ENCODE peak calls at places on chromosomes 2 and 18, in eight cellular contexts. One of them, this sample, is unnamed.

GRCh38 chr2:149825473-149825872 is 237.9 kb upstream of the MMADHC start:
- DNase-seq in thoracic aorta: no peak
- DNase-seq in heart right ventricle: no peak
- DNase-seq in fibroblast of lung: no peak
- DNase-seq in A549: no peak
- DNase-seq in keratinocyte: no peak
- DNase-seq in cardiac muscle cell: no peak
- DNase-seq in trophoblast cell: no peak
- DNase-seq in this sample: no peak

GRCh38 chr18:74604774-74605173 is 7.1 kb downstream of the ZNF407 start:
- DNase-seq in thoracic aorta: no peak
- DNase-seq in heart right ventricle: no peak
- DNase-seq in fibroblast of lung: peak; percentile 69
- DNase-seq in A549: no peak
- DNase-seq in keratinocyte: no peak
- DNase-seq in cardiac muscle cell: peak; percentile 24
- DNase-seq in trophoblast cell: no peak
- DNase-seq in this sample: no peak

GRCh38 chr2:118310016-118310877 is 222.0 kb downstream of the INSIG2 start:
- DNase-seq in thoracic aorta: no peak
- DNase-seq in heart right ventricle: peak; percentile 13
- DNase-seq in fibroblast of lung: peak; percentile 58
- DNase-seq in A549: no peak
- DNase-seq in keratinocyte: no peak
- DNase-seq in cardiac muscle cell: peak; percentile 56
- DNase-seq in trophoblast cell: no peak
- DNase-seq in this sample: no peak

GRCh38 chr2:31935370-31935769 is 75.4 kb downstream of the MEMO1 start:
- DNase-seq in thoracic aorta: no peak
- DNase-seq in heart right ventricle: no peak
- DNase-seq in fibroblast of lung: no peak
- DNase-seq in A549: no peak
- DNase-seq in keratinocyte: no peak
- DNase-seq in cardiac muscle cell: no peak
- DNase-seq in trophoblast cell: no peak
- DNase-seq in this sample: no peak

GRCh38 chr18:68438983-68439382 is 275.9 kb downstream of the TMX3 start:
- DNase-seq in thoracic aorta: no peak
- DNase-seq in heart right ventricle: no peak
- DNase-seq in fibroblast of lung: peak; percentile 75
- DNase-seq in A549: no peak
- DNase-seq in keratinocyte: no peak
- DNase-seq in cardiac muscle cell: peak; percentile 58
- DNase-seq in trophoblast cell: peak; percentile 60
- DNase-seq in this sample: no peak

GRCh38 chr2:230921806-230922595 is 3.0 kb downstream of the GPR55 start:
- DNase-seq in thoracic aorta: no peak
- DNase-seq in heart right ventricle: no peak
- DNase-seq in fibroblast of lung: peak; percentile 15
- DNase-seq in A549: no peak
- DNase-seq in keratinocyte: no peak
- DNase-seq in cardiac muscle cell: no peak
- DNase-seq in trophoblast cell: no peak
- DNase-seq in this sample: no peak

GRCh38 chr2:206920936-206921335 is 18.4 kb upstream of the CPO start:
- DNase-seq in thoracic aorta: no peak
- DNase-seq in heart right ventricle: no peak
- DNase-seq in fibroblast of lung: no peak
- DNase-seq in A549: no peak
- DNase-seq in keratinocyte: no peak
- DNase-seq in cardiac muscle cell: no peak
- DNase-seq in trophoblast cell: no peak
- DNase-seq in this sample: no peak

GRCh38 chr2:14776216-14776615 is 143.7 kb downstream of the LRATD1 start:
- DNase-seq in thoracic aorta: no peak
- DNase-seq in heart right ventricle: no peak
- DNase-seq in fibroblast of lung: no peak
- DNase-seq in A549: no peak
- DNase-seq in keratinocyte: no peak
- DNase-seq in cardiac muscle cell: no peak
- DNase-seq in trophoblast cell: peak; percentile 22
- DNase-seq in this sample: no peak

GRCh38 chr2:2645162-2645855 is 314.2 kb upstream of the MYT1L start:
- DNase-seq in thoracic aorta: no peak
- DNase-seq in heart right ventricle: no peak
- DNase-seq in fibroblast of lung: no peak
- DNase-seq in A549: no peak
- DNase-seq in keratinocyte: no peak
- DNase-seq in cardiac muscle cell: no peak
- DNase-seq in trophoblast cell: no peak
- DNase-seq in this sample: no peak

GRCh38 chr18:33440011-33440383 is 524 bp downstream of the CCDC178 start:
- DNase-seq in thoracic aorta: no peak
- DNase-seq in heart right ventricle: peak; percentile 21
- DNase-seq in fibroblast of lung: peak; percentile 76
- DNase-seq in A549: peak; percentile 3
- DNase-seq in keratinocyte: no peak
- DNase-seq in cardiac muscle cell: peak; percentile 64
- DNase-seq in trophoblast cell: no peak
- DNase-seq in this sample: peak; percentile 69

GRCh38 chr2:144370937-144371584 is 148.9 kb downstream of the ZEB2 start:
- DNase-seq in thoracic aorta: no peak
- DNase-seq in heart right ventricle: no peak
- DNase-seq in fibroblast of lung: peak; percentile 87
- DNase-seq in A549: no peak
- DNase-seq in keratinocyte: no peak
- DNase-seq in cardiac muscle cell: peak; percentile 78
- DNase-seq in trophoblast cell: no peak
- DNase-seq in this sample: no peak

GRCh38 chr2:134818321-134818720 is 20.1 kb upstream of the ACMSD start:
- DNase-seq in thoracic aorta: no peak
- DNase-seq in heart right ventricle: no peak
- DNase-seq in fibroblast of lung: peak; percentile 73
- DNase-seq in A549: no peak
- DNase-seq in keratinocyte: peak; percentile 73
- DNase-seq in cardiac muscle cell: no peak
- DNase-seq in trophoblast cell: peak; percentile 48
- DNase-seq in this sample: peak; percentile 13

GRCh38 chr2:120442923-120443571 is 97.1 kb downstream of the INHBB start:
- DNase-seq in thoracic aorta: no peak
- DNase-seq in heart right ventricle: no peak
- DNase-seq in fibroblast of lung: no peak
- DNase-seq in A549: no peak
- DNase-seq in keratinocyte: peak; percentile 42
- DNase-seq in cardiac muscle cell: peak; percentile 20
- DNase-seq in trophoblast cell: peak; percentile 87
- DNase-seq in this sample: peak; percentile 85

GRCh38 chr18:58769321-58769720 is 95.4 kb upstream of the ZNF532 start:
- DNase-seq in thoracic aorta: no peak
- DNase-seq in heart right ventricle: no peak
- DNase-seq in fibroblast of lung: no peak
- DNase-seq in A549: no peak
- DNase-seq in keratinocyte: no peak
- DNase-seq in cardiac muscle cell: no peak
- DNase-seq in trophoblast cell: no peak
- DNase-seq in this sample: no peak

GRCh38 chr2:222318026-222318711 is 19.4 kb upstream of the PAX3 start:
- DNase-seq in thoracic aorta: no peak
- DNase-seq in heart right ventricle: peak; percentile 49
- DNase-seq in fibroblast of lung: peak; percentile 66
- DNase-seq in A549: peak; percentile 57
- DNase-seq in keratinocyte: no peak
- DNase-seq in cardiac muscle cell: peak; percentile 83
- DNase-seq in trophoblast cell: peak; percentile 88
- DNase-seq in this sample: peak; percentile 66

GRCh38 chr2:28233070-28233718 is 159.5 kb upstream of the FOSL2 start:
- DNase-seq in thoracic aorta: no peak
- DNase-seq in heart right ventricle: no peak
- DNase-seq in fibroblast of lung: peak; percentile 59
- DNase-seq in A549: peak; percentile 55
- DNase-seq in keratinocyte: no peak
- DNase-seq in cardiac muscle cell: peak; percentile 31
- DNase-seq in trophoblast cell: no peak
- DNase-seq in this sample: no peak

GRCh38 chr2:46716806-46717732 is 198.5 kb downstream of the MCFD2 start:
- DNase-seq in thoracic aorta: no peak
- DNase-seq in heart right ventricle: no peak
- DNase-seq in fibroblast of lung: peak; percentile 45
- DNase-seq in A549: no peak
- DNase-seq in keratinocyte: no peak
- DNase-seq in cardiac muscle cell: no peak
- DNase-seq in trophoblast cell: no peak
- DNase-seq in this sample: no peak

DNA sequence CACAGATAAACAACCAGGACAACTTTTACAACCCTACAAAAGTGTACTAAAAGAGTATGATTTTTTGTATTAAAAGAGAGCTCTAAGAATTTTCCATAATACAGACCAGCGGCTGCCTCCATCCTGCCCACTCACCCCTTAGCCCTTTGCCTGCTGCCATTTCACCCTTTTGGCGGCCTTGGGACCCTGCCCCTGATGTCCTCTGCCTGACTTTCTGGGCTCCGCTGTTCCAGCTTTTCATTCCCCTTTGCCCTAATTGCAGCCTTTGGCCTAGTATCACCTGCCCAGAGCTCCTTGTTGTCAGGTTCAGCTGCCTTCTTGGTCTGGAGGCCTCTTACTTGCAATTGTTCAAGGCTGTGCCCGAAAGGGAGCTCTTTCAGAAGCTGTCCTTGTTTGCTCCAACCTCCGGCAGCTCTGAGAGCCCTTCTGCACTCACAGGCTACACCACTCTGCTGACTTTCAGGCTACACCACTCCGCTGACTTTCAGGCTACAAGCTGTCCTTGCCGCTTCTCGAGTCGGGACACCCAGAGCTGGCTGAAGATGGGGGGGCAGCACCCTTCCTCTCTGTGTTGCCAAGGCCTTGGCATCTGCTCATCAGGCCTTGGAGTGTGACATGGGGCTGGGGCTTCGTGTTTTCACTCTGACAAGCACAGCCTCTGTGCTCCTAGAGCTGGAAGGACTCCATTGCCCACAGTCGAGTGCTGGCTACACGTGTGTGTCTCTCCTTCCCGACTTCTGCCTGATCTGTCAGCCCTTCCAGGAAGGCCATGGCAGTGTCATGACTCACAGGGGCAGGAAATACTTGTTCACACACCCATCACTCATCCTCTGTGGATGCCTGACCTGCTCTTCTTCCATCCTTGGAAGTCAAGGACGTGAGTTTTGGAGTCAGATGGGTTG is 43.1 kb upstream of the HDAC4 start:
- DNase-seq in thoracic aorta: no peak
- DNase-seq in heart right ventricle: no peak
- DNase-seq in fibroblast of lung: peak; percentile 73
- DNase-seq in A549: peak; percentile 15
- DNase-seq in keratinocyte: peak; percentile 53
- DNase-seq in cardiac muscle cell: peak; percentile 34
- DNase-seq in trophoblast cell: peak; percentile 16
- DNase-seq in this sample: no peak
- H3K27ac ChIP-seq in thoracic aorta: no peak overlapping the region
- H3K27ac ChIP-seq in heart right ventricle: no peak overlapping the region
- H3K27ac ChIP-seq in fibroblast of lung: no peak overlapping the region
- H3K27ac ChIP-seq in A549: no peak overlapping the region
- H3K27ac ChIP-seq in keratinocyte: peak overlapping the region; percentile 42
- H3K27ac ChIP-seq in cardiac muscle cell: no peak overlapping the region
- H3K27ac ChIP-seq in trophoblast cell: no peak overlapping the region
- H3K27ac ChIP-seq in this sample: no peak overlapping the region

GRCh38 chr2:233489143-233489542 is 77.4 kb downstream of the USP40 start:
- DNase-seq in thoracic aorta: no peak
- DNase-seq in heart right ventricle: no peak
- DNase-seq in fibroblast of lung: no peak
- DNase-seq in A549: no peak
- DNase-seq in keratinocyte: no peak
- DNase-seq in cardiac muscle cell: no peak
- DNase-seq in trophoblast cell: peak; percentile 56
- DNase-seq in this sample: no peak

GRCh38 chr2:233486357-233486756 is 80.2 kb downstream of the USP40 start:
- DNase-seq in thoracic aorta: no peak
- DNase-seq in heart right ventricle: no peak
- DNase-seq in fibroblast of lung: peak; percentile 13
- DNase-seq in A549: no peak
- DNase-seq in keratinocyte: no peak
- DNase-seq in cardiac muscle cell: no peak
- DNase-seq in trophoblast cell: no peak
- DNase-seq in this sample: no peak

GRCh38 chr2:233485726-233486125 is 80.9 kb downstream of the USP40 start:
- DNase-seq in thoracic aorta: no peak
- DNase-seq in heart right ventricle: no peak
- DNase-seq in fibroblast of lung: no peak
- DNase-seq in A549: no peak
- DNase-seq in keratinocyte: no peak
- DNase-seq in cardiac muscle cell: no peak
- DNase-seq in trophoblast cell: no peak
- DNase-seq in this sample: no peak

GRCh38 chr2:233487748-233488345 is 78.7 kb downstream of the USP40 start:
- DNase-seq in thoracic aorta: no peak
- DNase-seq in heart right ventricle: no peak
- DNase-seq in fibroblast of lung: peak; percentile 62
- DNase-seq in A549: peak; percentile 33
- DNase-seq in keratinocyte: no peak
- DNase-seq in cardiac muscle cell: no peak
- DNase-seq in trophoblast cell: no peak
- DNase-seq in this sample: no peak

GRCh38 chr2:233486778-233487552 is 79.6 kb downstream of the USP40 start:
- DNase-seq in thoracic aorta: no peak
- DNase-seq in heart right ventricle: no peak
- DNase-seq in fibroblast of lung: peak; percentile 97
- DNase-seq in A549: peak; percentile 70
- DNase-seq in keratinocyte: no peak
- DNase-seq in cardiac muscle cell: peak; percentile 62
- DNase-seq in trophoblast cell: peak; percentile 53
- DNase-seq in this sample: no peak
- H3K27ac ChIP-seq in thoracic aorta: peak overlapping the region; percentile 89
- H3K27ac ChIP-seq in heart right ventricle: peak overlapping the region; percentile 10
- H3K27ac ChIP-seq in fibroblast of lung: peak overlapping the region; percentile 42
- H3K27ac ChIP-seq in A549: peak overlapping the region; percentile 98
- H3K27ac ChIP-seq in keratinocyte: peak overlapping the region; percentile 96
- H3K27ac ChIP-seq in cardiac muscle cell: no peak overlapping the region
- H3K27ac ChIP-seq in trophoblast cell: peak overlapping the region; percentile 41
- H3K27ac ChIP-seq in this sample: no peak overlapping the region

GRCh38 chr2:203678971-203679370 is 27.5 kb upstream of the CD28 start:
- DNase-seq in thoracic aorta: no peak
- DNase-seq in heart right ventricle: no peak
- DNase-seq in fibroblast of lung: peak; percentile 77
- DNase-seq in A549: no peak
- DNase-seq in keratinocyte: no peak
- DNase-seq in cardiac muscle cell: no peak
- DNase-seq in trophoblast cell: peak; percentile 64
- DNase-seq in this sample: no peak
- H3K27ac ChIP-seq in thoracic aorta: no peak overlapping the region
- H3K27ac ChIP-seq in heart right ventricle: no peak overlapping the region
- H3K27ac ChIP-seq in fibroblast of lung: no peak overlapping the region
- H3K27ac ChIP-seq in A549: no peak overlapping the region
- H3K27ac ChIP-seq in keratinocyte: no peak overlapping the region
- H3K27ac ChIP-seq in cardiac muscle cell: no peak overlapping the region
- H3K27ac ChIP-seq in trophoblast cell: no peak overlapping the region
- H3K27ac ChIP-seq in this sample: no peak overlapping the region

DNA sequence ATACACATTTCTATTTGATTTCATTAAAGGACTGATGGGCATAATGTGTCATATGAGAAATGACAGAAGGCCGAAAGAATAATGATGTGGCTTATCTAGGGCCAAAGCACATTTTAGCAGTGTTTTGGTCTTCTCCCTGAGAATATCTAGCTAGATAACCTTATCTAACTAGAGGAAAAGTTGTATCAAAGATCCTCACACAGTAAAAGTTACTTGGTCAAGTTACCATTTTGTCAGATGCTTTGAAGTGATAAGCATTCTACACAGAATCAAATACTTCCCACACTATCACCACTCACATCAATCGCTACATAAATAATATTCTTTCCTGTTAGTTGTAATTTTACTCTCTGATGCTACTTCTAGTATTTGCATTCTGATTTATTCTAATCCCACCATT is 8.2 kb downstream of the XPO1 start:
- DNase-seq in thoracic aorta: no peak
- DNase-seq in heart right ventricle: no peak
- DNase-seq in fibroblast of lung: no peak
- DNase-seq in A549: no peak
- DNase-seq in keratinocyte: no peak
- DNase-seq in cardiac muscle cell: no peak
- DNase-seq in trophoblast cell: no peak
- DNase-seq in this sample: no peak
- H3K27ac ChIP-seq in thoracic aorta: no peak overlapping the region
- H3K27ac ChIP-seq in heart right ventricle: no peak overlapping the region
- H3K27ac ChIP-seq in fibroblast of lung: peak overlapping the region; percentile 22
- H3K27ac ChIP-seq in A549: no peak overlapping the region
- H3K27ac ChIP-seq in keratinocyte: no peak overlapping the region
- H3K27ac ChIP-seq in cardiac muscle cell: peak overlapping the region; percentile 76
- H3K27ac ChIP-seq in trophoblast cell: no peak overlapping the region
- H3K27ac ChIP-seq in this sample: no peak overlapping the region